ENCODE peak calls at places on chromosomes 7 and 10, in nine cellular contexts. N is COR-L47; D is fibroblast of lung; Y is activated naive CD4-positive, alpha-beta T cell treated with anti-CD3 and anti-CD28 coated beads, Interleukin-2, amount 10 ng/mL, durations not matched to agents 7 days and 5 days; I is T follicular helper cell; C is hepatic stellate cell; S is stomach; L is EH; P is neural progenitor cell. Z is an unnamed sample.

GRCh38 chr7:98469088-98469487 is 68.2 kb upstream of the BAIAP2L1 start:
- DNase-seq in N (no peak), D (no peak), Y (no peak), I (no peak), C (no peak), S (no peak), L (no peak), P (no peak), Z (no peak)

GRCh38 chr10:20897146-20897834 is at the start of gene NEBL:
- DNase-seq in N (no peak), D (peak), Y (no peak), I (no peak), C (no peak), S (no peak), L (no peak), P (no peak), Z (no peak)

GRCh38 chr10:13984647-13985155 is 346.0 kb downstream of the FRMD4A start:
- DNase-seq in N (no peak), D (peak), Y (no peak), I (no peak), C (peak), S (no peak), L (peak), P (no peak), Z (peak)

GRCh38 chr7:130943336-130943901 is 209.4 kb upstream of the KLF14 start:
- DNase-seq in N (no peak), D (peak), Y (no peak), I (no peak), C (peak), S (no peak), L (peak), P (no peak), Z (peak)

GRCh38 chr7:131040467-131040932 is 287.2 kb upstream of the MKLN1 start:
- DNase-seq in N (peak), D (peak), Y (peak), I (no peak), C (peak), S (peak), L (peak), P (peak), Z (peak)

GRCh38 chr7:23287612-23288011 is 11.5 kb upstream of the MALSU1 start:
- DNase-seq in N (no peak), D (no peak), Y (peak), I (no peak), C (no peak), S (no peak), L (peak), P (no peak), Z (no peak)

GRCh38 chr10:107831772-107832171 is 667.3 kb upstream of the SORCS1 start:
- DNase-seq in N (no peak), D (no peak), Y (no peak), I (no peak), C (no peak), S (no peak), L (no peak), P (no peak), Z (no peak)

GRCh38 chr7:102860351-102860811 is 52.4 kb upstream of the LRRC17 start:
- DNase-seq in N (no peak), D (peak), Y (no peak), I (no peak), C (peak), S (no peak), L (peak), P (no peak), Z (no peak)

GRCh38 chr10:96910488-96911395 is 78.6 kb downstream of the LCOR start:
- DNase-seq in N (no peak), D (no peak), Y (no peak), I (no peak), C (peak), S (no peak), L (peak), P (peak), Z (peak)

GRCh38 chr10:18446205-18446604 is 205.2 kb downstream of the NSUN6 start:
- DNase-seq in N (no peak), D (no peak), Y (no peak), I (no peak), C (no peak), S (no peak), L (no peak), P (no peak), Z (no peak)

GRCh38 chr7:7785349-7785973 is 67.1 kb upstream of the RPA3 start:
- DNase-seq in N (no peak), D (no peak), Y (no peak), I (no peak), C (no peak), S (no peak), L (no peak), P (no peak), Z (no peak)

Z was measured in stromal cell of bone marrow.